ENCODE peak calls at places on chromosomes 3 and 15, in five cellular contexts. P is T follicular helper cell; L is GM13976; U is AG08396; F is stimulated activated CD4-positive, alpha-beta T cell treated with anti-CD3 and anti-CD28 coated beads, Interleukin-2, amount 100 ng/mL, for 48 hours. J is an unnamed sample.

GRCh38 chr3:129560931-129561594 is 18.1 kb downstream of the H1-8 start:
- DNase-seq in L (no peak), F (no peak), P (no peak), U (peak), J (no peak)

GRCh38 chr3:134600685-134601502 is 49.9 kb downstream of the KY start:
- DNase-seq in L (peak), U (peak), P (peak), F (peak), J (peak)

GRCh38 chr15:42010434-42010833 is 10.4 kb downstream of the PLA2G4E start:
- DNase-seq in L (peak), U (no peak), P (no peak), F (no peak), J (peak)

GRCh38 chr3:109687626-109688025 is 350.3 kb upstream of the DPPA4 start:
- DNase-seq in U (no peak), F (no peak), P (no peak), L (no peak), J (no peak)

GRCh38 chr3:54987719-54988118 is 59.9 kb upstream of the LRTM1 start:
- DNase-seq in L (no peak), F (no peak), U (no peak), P (no peak), J (no peak)

GRCh38 chr15:66885281-66885915 is 180.0 kb upstream of the SMAD3 start:
- DNase-seq in L (no peak), F (no peak), P (no peak), U (no peak), J (no peak)

GRCh38 chr3:190224466-190225185 is 97.6 kb downstream of the CLDN1 start:
- DNase-seq in P (no peak), L (no peak), F (no peak), U (no peak), J (no peak)

GRCh38 chr3:54445630-54446029 is 323.3 kb downstream of the CACNA2D3 start:
- DNase-seq in F (no peak), U (no peak), P (no peak), L (no peak), J (no peak)

GRCh38 chr3:13879946-13880810 is at the start of gene WNT7A:
- DNase-seq in F (peak), L (peak), P (peak), U (peak), J (peak)

GRCh38 chr3:149273096-149273751 is 51.6 kb upstream of the CP start:
- DNase-seq in U (peak), F (no peak), P (no peak), L (peak), J (peak)

GRCh38 chr15:92714071-92714456 is 58.5 kb upstream of the FAM174B start:
- DNase-seq in L (peak), U (peak), P (no peak), F (no peak), J (peak)

GRCh38 chr15:62241135-62241770 is 76.2 kb upstream of the C2CD4B start:
- DNase-seq in P (no peak), F (no peak), U (no peak), L (no peak), J (peak)

GRCh38 chr3:177499779-177500423 is 302.6 kb upstream of the TBL1XR1 start:
- DNase-seq in P (no peak), L (no peak), U (no peak), F (no peak), J (peak)

GRCh38 chr3:180973543-180973942 is 16.0 kb downstream of the DNAJC19 start:
- DNase-seq in P (no peak), L (no peak), U (no peak), F (no peak), J (no peak)